ENCODE peak calls at places on chromosomes 13 and 19, in nine cellular contexts. C, M, S, K, N, R, Z, F and T are unnamed samples.

GRCh38 chr19:45076029-45076850 is at the start of gene ZNF296:
- DNase-seq in C (peak), M (no peak), S (peak), K (peak), N (peak), R (peak), Z (peak), F (peak), T (peak)

GRCh38 chr19:17185590-17185989 is 29.6 kb upstream of the USE1 start:
- DNase-seq in C (no peak), M (no peak), S (no peak), K (no peak), N (no peak), R (no peak), Z (no peak), F (no peak), T (no peak)

GRCh38 chr19:39997595-39998216 is 846 bp downstream of the ZNF546 start:
- DNase-seq in C (peak), M (no peak), S (no peak), K (no peak), N (no peak), R (no peak), Z (no peak), F (no peak), T (no peak)

GRCh38 chr13:72163671-72164070 is 296.7 kb upstream of the DACH1 start:
- DNase-seq in C (no peak), M (no peak), S (no peak), K (no peak), N (no peak), R (no peak), Z (no peak), F (no peak), T (no peak)

GRCh38 chr13:25085125-25085742 is 10.7 kb upstream of the PABPC3 start:
- DNase-seq in C (peak), M (peak), S (no peak), K (no peak), N (no peak), R (no peak), Z (no peak), F (no peak), T (no peak)

GRCh38 chr19:57421037-57421436 is 10.1 kb downstream of the ZNF17 start:
- DNase-seq in C (no peak), M (no peak), S (no peak), K (no peak), N (no peak), R (no peak), Z (no peak), F (no peak), T (no peak)

GRCh38 chr13:68666774-68667397 is 1436.8 kb upstream of the PCDH9 start:
- DNase-seq in C (no peak), M (no peak), S (no peak), K (no peak), N (no peak), R (no peak), Z (no peak), F (no peak), T (no peak)

GRCh38 chr13:52617070-52618060 is 24.9 kb upstream of the HNRNPA1L2 start:
- DNase-seq in C (peak), M (peak), S (peak), K (peak), N (peak), R (peak), Z (peak), F (peak), T (peak)

GRCh38 chr19:30688696-30689095 is 316.5 kb downstream of the ZNF536 start:
- DNase-seq in C (no peak), M (no peak), S (no peak), K (no peak), N (no peak), R (no peak), Z (no peak), F (no peak), T (no peak)

GRCh38 chr19:54606891-54607781 is 13.7 kb downstream of the LILRA1 start:
- DNase-seq in C (no peak), M (no peak), S (no peak), K (no peak), N (no peak), R (no peak), Z (no peak), F (no peak), T (no peak)

GRCh38 chr13:62747629-62748028 is 1332.0 kb upstream of the PCDH20 start:
- DNase-seq in C (no peak), M (no peak), S (no peak), K (no peak), N (no peak), R (no peak), Z (no peak), F (no peak), T (no peak)

GRCh38 chr19:40410030-40410389 is 3.2 kb downstream of the PRX start:
- DNase-seq in C (no peak), M (no peak), S (no peak), K (no peak), N (no peak), R (no peak), Z (no peak), F (no peak), T (no peak)

GRCh38 chr13:108322206-108322824 is 52.8 kb downstream of the TNFSF13B start:
- DNase-seq in C (no peak), M (no peak), S (no peak), K (no peak), N (no peak), R (peak), Z (no peak), F (no peak), T (no peak)

GRCh38 chr13:50124536-50125305 is 109.5 kb downstream of the KCNRG start:
- DNase-seq in C (peak), M (no peak), S (peak), K (peak), N (peak), R (peak), Z (peak), F (peak), T (peak)

GRCh38 chr19:38047048-38047435 is 140.0 kb downstream of the SIPA1L3 start:
- DNase-seq in C (peak), M (no peak), S (no peak), K (no peak), N (no peak), R (peak), Z (peak), F (no peak), T (no peak)

GRCh38 chr13:97753942-97754670 is 199.4 kb upstream of the IPO5 start:
- DNase-seq in C (no peak), M (peak), S (no peak), K (no peak), N (no peak), R (no peak), Z (no peak), F (no peak), T (no peak)

GRCh38 chr19:40305403-40305802 is 20.3 kb upstream of the AKT2 start:
- DNase-seq in C (peak), M (peak), S (peak), K (peak), N (peak), R (peak), Z (peak), F (peak), T (peak)

GRCh38 chr13:50388481-50388880 is 373.2 kb downstream of the KCNRG start:
- DNase-seq in C (no peak), M (no peak), S (no peak), K (no peak), N (no peak), R (no peak), Z (no peak), F (no peak), T (no peak)

GRCh38 chr13:20001351-20001750 is 42.8 kb downstream of the ZMYM2 start:
- DNase-seq in C (no peak), M (no peak), S (no peak), K (no peak), N (no peak), R (no peak), Z (no peak), F (no peak), T (no peak)

GRCh38 chr13:40155176-40155575 is 499.7 kb downstream of the COG6 start:
- DNase-seq in C (no peak), M (no peak), S (no peak), K (no peak), N (no peak), R (no peak), Z (no peak), F (no peak), T (no peak)

GRCh38 chr19:30046522-30046921 is 104.5 kb downstream of the URI1 start:
- DNase-seq in C (no peak), M (no peak), S (no peak), K (no peak), N (no peak), R (peak), Z (no peak), F (no peak), T (no peak)

GRCh38 chr19:11138659-11139526 is 16.7 kb downstream of the SPC24 start:
- DNase-seq in C (no peak), M (peak), S (peak), K (no peak), N (peak), R (no peak), Z (peak), F (no peak), T (no peak)

GRCh38 chr13:96100457-96101220 is 10.7 kb downstream of the HS6ST3 start:
- DNase-seq in C (no peak), M (no peak), S (no peak), K (no peak), N (no peak), R (no peak), Z (no peak), F (no peak), T (no peak)

GRCh38 chr19:42121666-42122069 is 10.6 kb downstream of the POU2F2 start:
- DNase-seq in C (peak), M (no peak), S (peak), K (peak), N (peak), R (peak), Z (peak), F (peak), T (peak)

GRCh38 chr19:12880551-12881171 is 588 bp downstream of the DNASE2 start:
- DNase-seq in C (peak), M (no peak), S (no peak), K (no peak), N (no peak), R (no peak), Z (peak), F (no peak), T (no peak)

GRCh38 chr13:46126552-46127171 is 21.8 kb upstream of the CPB2 start:
- DNase-seq in C (peak), M (peak), S (peak), K (peak), N (peak), R (peak), Z (peak), F (peak), T (peak)

GRCh38 chr13:97901716-97902115 is 51.8 kb upstream of the IPO5 start:
- DNase-seq in C (no peak), M (no peak), S (no peak), K (no peak), N (no peak), R (no peak), Z (no peak), F (no peak), T (no peak)

GRCh38 chr19:2733930-2734588 is 5.8 kb downstream of the SLC39A3 start:
- DNase-seq in C (no peak), M (no peak), S (no peak), K (no peak), N (no peak), R (no peak), Z (no peak), F (no peak), T (no peak)

GRCh38 chr19:55358943-55359908 is 3.8 kb downstream of the GARIN5B start:
- DNase-seq in C (no peak), M (no peak), S (no peak), K (no peak), N (no peak), R (no peak), Z (no peak), F (no peak), T (no peak)

GRCh38 chr13:51009597-51009996 is 100.0 kb downstream of the RNASEH2B start:
- DNase-seq in C (no peak), M (no peak), S (no peak), K (no peak), N (no peak), R (no peak), Z (no peak), F (no peak), T (no peak)

GRCh38 chr13:32645854-32646253 is 59.6 kb downstream of the PDS5B start:
- DNase-seq in C (peak), M (no peak), S (no peak), K (peak), N (no peak), R (no peak), Z (no peak), F (no peak), T (peak)

GRCh38 chr13:73274147-73274546 is 215.3 kb downstream of the KLF5 start:
- DNase-seq in C (no peak), M (no peak), S (no peak), K (no peak), N (no peak), R (no peak), Z (no peak), F (no peak), T (no peak)

GRCh38 chr13:34347784-34348573 is 530.0 kb downstream of the RFC3 start:
- DNase-seq in C (no peak), M (no peak), S (no peak), K (no peak), N (no peak), R (no peak), Z (no peak), F (no peak), T (no peak)